ENCODE peak calls at places on chromosomes 11 and 22, in ten cellular contexts. X is H54, A is Peyer's patch, W is body of pancreas, C is GM12891, U is A549, J is spleen, B is sigmoid colon, E is heart left ventricle, T is IMR-90. P is an unnamed sample.

GRCh38 chr22:47879346-47879745 is 1116.9 kb downstream of the TBC1D22A start:
- DNase-seq in X (no peak), A (no peak), W (no peak), C (no peak), U (no peak), J (no peak), B (no peak), E (no peak), T (no peak), P (no peak)

GRCh38 chr11:45149483-45150056 is 3.1 kb downstream of the PRDM11 start:
- DNase-seq in X (no peak), A (no peak), W (no peak), C (no peak), U (no peak), J (peak; percentile 55), B (peak; percentile 27), E (no peak), T (no peak), P (peak; percentile 11)

GRCh38 chr11:18802381-18803257 is 11.0 kb upstream of the PTPN5 start:
- DNase-seq in X (peak; percentile 64), A (no peak), W (peak; percentile 73), C (no peak), U (peak; percentile 66), J (no peak), B (no peak), E (peak; percentile 35), T (peak; percentile 71), P (peak; percentile 53)

GRCh38 chr11:126636911-126637799 is 281.7 kb downstream of the ST3GAL4 start:
- DNase-seq in X (peak; percentile 64), A (no peak), W (no peak), C (no peak), U (peak; percentile 18), J (no peak), B (no peak), E (no peak), T (peak; percentile 85), P (no peak)

GRCh38 chr11:2269601-2270321 is 627 bp downstream of the ASCL2 start:
- DNase-seq in X (no peak), A (peak; percentile 79), W (peak; percentile 60), C (no peak), U (peak; percentile 56), J (peak; percentile 90), B (no peak), E (no peak), T (peak; percentile 55), P (peak; percentile 54)

GRCh38 chr11:57900315-57900714 is 123.4 kb upstream of the OR9Q1 start:
- DNase-seq in X (no peak), A (no peak), W (no peak), C (no peak), U (no peak), J (no peak), B (no peak), E (no peak), T (no peak), P (no peak)

GRCh38 chr11:82969811-82970210 is 68.3 kb downstream of the DDIAS start:
- DNase-seq in X (no peak), A (no peak), W (no peak), C (peak; percentile 17), U (no peak), J (no peak), B (no peak), E (no peak), T (no peak), P (no peak)

GRCh38 chr11:10592331-10592730 is 23.9 kb upstream of the LYVE1 start:
- DNase-seq in X (peak; percentile 23), A (no peak), W (no peak), C (no peak), U (no peak), J (no peak), B (no peak), E (no peak), T (peak; percentile 96), P (no peak)

GRCh38 chr11:68750197-68750987 is 928 bp downstream of the TESMIN start:
- DNase-seq in X (no peak), A (no peak), W (no peak), C (no peak), U (no peak), J (peak; percentile 85), B (no peak), E (no peak), T (no peak), P (peak; percentile 30)

GRCh38 chr11:19713221-19714092 is 820 bp downstream of the NAV2 start:
- DNase-seq in X (no peak), A (no peak), W (peak; percentile 23), C (no peak), U (no peak), J (peak; percentile 81), B (peak; percentile 73), E (no peak), T (no peak), P (no peak)

GRCh38 chr11:790721-791564 is 1.1 kb upstream of the CEND1 start:
- DNase-seq in X (peak; percentile 90), A (no peak), W (no peak), C (no peak), U (no peak), J (peak; percentile 69), B (no peak), E (no peak), T (no peak), P (no peak)

GRCh38 chr11:78733031-78733430 is 158.4 kb upstream of the NARS2 start:
- DNase-seq in X (no peak), A (no peak), W (no peak), C (no peak), U (no peak), J (no peak), B (no peak), E (no peak), T (peak; percentile 7), P (no peak)

GRCh38 chr11:581342-581741 is 5.1 kb downstream of the PHRF1 start:
- DNase-seq in X (no peak), A (no peak), W (no peak), C (no peak), U (no peak), J (no peak), B (no peak), E (no peak), T (no peak), P (peak; percentile 59)

GRCh38 chr11:74024630-74025029 is 15.7 kb upstream of the UCP3 start:
- DNase-seq in X (no peak), A (no peak), W (no peak), C (no peak), U (no peak), J (no peak), B (peak; percentile 86), E (no peak), T (peak; percentile 92), P (peak; percentile 54)

GRCh38 chr11:93543292-93543977 is at the start of gene SMCO4:
- DNase-seq in X (peak; percentile 68), A (peak; percentile 91), W (peak; percentile 86), C (peak; percentile 78), U (peak; percentile 70), J (peak; percentile 94), B (peak; percentile 88), E (peak; percentile 87), T (peak; percentile 66), P (peak; percentile 97)
- TF ChIP-seq POLR2A in X (peak; percentile 24), A (peak; percentile 23), W (peak; percentile 53), C (no peak), U (peak; percentile 32), J (no peak), B (no peak), E (no peak), T (peak; percentile 45), P (no peak)

GRCh38 chr22:36377022-36377631 is 10.6 kb downstream of the MYH9 start:
- DNase-seq in X (no peak), A (no peak), W (no peak), C (no peak), U (no peak), J (no peak), B (no peak), E (no peak), T (no peak), P (no peak)

GRCh38 chr22:36378080-36378788 is 9.5 kb downstream of the MYH9 start:
- DNase-seq in X (no peak), A (no peak), W (no peak), C (no peak), U (no peak), J (no peak), B (no peak), E (no peak), T (no peak), P (no peak)

GRCh38 chr22:36374603-36375024 is 13.2 kb downstream of the MYH9 start:
- DNase-seq in X (no peak), A (peak; percentile 77), W (peak; percentile 48), C (no peak), U (no peak), J (no peak), B (no peak), E (no peak), T (peak; percentile 77), P (no peak)

GRCh38 chr22:36375071-36375980 is 12.4 kb downstream of the MYH9 start:
- DNase-seq in X (no peak), A (no peak), W (peak; percentile 59), C (no peak), U (no peak), J (no peak), B (no peak), E (no peak), T (peak; percentile 10), P (peak; percentile 91)

GRCh38 chr22:36376265-36376664 is 11.5 kb downstream of the MYH9 start:
- DNase-seq in X (no peak), A (no peak), W (no peak), C (no peak), U (no peak), J (no peak), B (no peak), E (no peak), T (no peak), P (no peak)
- TF ChIP-seq POLR2A in X (no peak), A (no peak), W (no peak), C (no peak), U (no peak), J (no peak), B (no peak), E (no peak), T (no peak), P (no peak)

GRCh38 chr11:46345131-46345597 is 2.1 kb upstream of the DGKZ start:
- DNase-seq in X (no peak), A (no peak), W (no peak), C (peak; percentile 42), U (no peak), J (peak; percentile 93), B (no peak), E (peak; percentile 83), T (no peak), P (peak; percentile 86)
- TF ChIP-seq POLR2A in X (no peak), A (no peak), W (peak; percentile 56), C (no peak), U (no peak), J (no peak), B (no peak), E (peak; percentile 60), T (no peak), P (no peak)

GRCh38 chr11:111871693-111872161 is 346 bp upstream of the ALG9 start:
- DNase-seq in X (no peak), A (no peak), W (no peak), C (no peak), U (no peak), J (no peak), B (no peak), E (no peak), T (no peak), P (no peak)

GRCh38 chr11:111870113-111870512 is 1.3 kb downstream of the ALG9 start:
- DNase-seq in X (no peak), A (no peak), W (no peak), C (no peak), U (no peak), J (no peak), B (no peak), E (no peak), T (no peak), P (no peak)

GRCh38 chr11:111870522-111870886 is 877 bp downstream of the ALG9 start:
- DNase-seq in X (no peak), A (no peak), W (no peak), C (no peak), U (no peak), J (no peak), B (no peak), E (no peak), T (no peak), P (no peak)

GRCh38 chr11:111870887-111871692 is at the start of gene ALG9:
- DNase-seq in X (peak; percentile 38), A (peak; percentile 84), W (peak; percentile 80), C (peak; percentile 71), U (peak; percentile 70), J (peak; percentile 93), B (peak; percentile 90), E (peak; percentile 89), T (peak; percentile 82), P (peak; percentile 95)
- TF ChIP-seq POLR2A in X (peak; percentile 43), A (no peak), W (peak; percentile 73), C (peak; percentile 16), U (peak; percentile 33), J (no peak), B (no peak), E (peak; percentile 32), T (peak; percentile 20), P (no peak)

P was measured in upper lobe of left lung.